ENCODE peak calls at places on chromosomes 16 and 17, in six cellular contexts. I is mammary epithelial cell, R is fibroblast of lung, T is hepatocyte, S is K562, N is GM23248. L is an unnamed sample.

GRCh38 chr17:74864866-74865395 is 5.2 kb upstream of the GRIN2C start:
- DNase-seq in T (peak), N (peak), R (peak), I (peak), S (peak), L (peak)

GRCh38 chr16:24748242-24748641 is 18.8 kb downstream of the TNRC6A start:
- DNase-seq in I (peak), N (peak), T (peak), R (peak), S (no peak), L (no peak)

GRCh38 chr17:57281887-57282653 is 25.7 kb downstream of the MSI2 start:
- DNase-seq in N (no peak), R (no peak), I (no peak), S (no peak), T (no peak), L (peak)

GRCh38 chr16:87806608-87807546 is 41.1 kb upstream of the KLHDC4 start:
- DNase-seq in T (peak), S (peak), N (peak), I (peak), R (peak), L (peak)

GRCh38 chr16:17266606-17267313 is 204.0 kb downstream of the XYLT1 start:
- DNase-seq in N (no peak), S (no peak), I (no peak), T (no peak), R (no peak), L (no peak)

GRCh38 chr16:49821156-49821555 is 34.8 kb downstream of the ZNF423 start:
- DNase-seq in N (no peak), S (no peak), R (no peak), T (no peak), I (no peak), L (no peak)

GRCh38 chr17:66474258-66474657 is 171.8 kb downstream of the PRKCA start:
- DNase-seq in N (no peak), S (no peak), I (no peak), R (no peak), T (no peak), L (no peak)

GRCh38 chr17:3710951-3711383 is 12.7 kb upstream of the HASPIN start:
- DNase-seq in N (peak), I (peak), R (peak), S (no peak), T (no peak), L (peak)

GRCh38 chr17:27545562-27546229 is 85.3 kb upstream of the LGALS9 start:
- DNase-seq in T (no peak), I (no peak), S (no peak), R (peak), N (no peak), L (no peak)

GRCh38 chr17:59292174-59292523 is 39.3 kb upstream of the YPEL2 start:
- DNase-seq in S (no peak), N (no peak), I (no peak), T (no peak), R (no peak), L (no peak)

GRCh38 chr16:23901178-23902131 is 65.7 kb downstream of the PRKCB start:
- DNase-seq in N (no peak), S (peak), I (no peak), T (no peak), R (no peak), L (peak)

GRCh38 chr17:74502866-74503265 is 28.4 kb downstream of the CD300LB start:
- DNase-seq in I (no peak), N (no peak), T (no peak), S (peak), R (peak), L (no peak)

GRCh38 chr16:56985288-56985961 is 3.9 kb upstream of the NLRC5 start:
- DNase-seq in T (peak), I (peak), N (peak), R (peak), S (no peak), L (no peak)

GRCh38 chr16:3706253-3707145 is 10.8 kb downstream of the TRAP1 start:
- DNase-seq in T (no peak), I (no peak), N (no peak), S (no peak), R (no peak), L (no peak)

GRCh38 chr16:57939872-57940224 is 31.1 kb downstream of the CNGB1 start:
- DNase-seq in S (no peak), T (no peak), R (no peak), N (no peak), I (no peak), L (no peak)

GRCh38 chr17:66915204-66915611 is 49.3 kb upstream of the CACNG4 start:
- DNase-seq in I (peak), R (no peak), N (peak), S (no peak), T (peak), L (no peak)

GRCh38 chr17:47649153-47649971 is at the start of gene KPNB1:
- DNase-seq in T (peak), N (peak), S (peak), I (peak), R (peak), L (peak)
- TF ChIP-seq EZH2 in T (no peak), N (no peak), S (no peak), I (peak), R (peak), L (peak)

GRCh38 chr16:67885545-67885944 is 860 bp downstream of the NRN1L start:
- DNase-seq in N (no peak), R (no peak), S (no peak), I (no peak), T (no peak), L (no peak)
- H3K27ac ChIP-seq in N (no peak), R (no peak), S (no peak), I (no peak), T (no peak), L (no peak)

DNA sequence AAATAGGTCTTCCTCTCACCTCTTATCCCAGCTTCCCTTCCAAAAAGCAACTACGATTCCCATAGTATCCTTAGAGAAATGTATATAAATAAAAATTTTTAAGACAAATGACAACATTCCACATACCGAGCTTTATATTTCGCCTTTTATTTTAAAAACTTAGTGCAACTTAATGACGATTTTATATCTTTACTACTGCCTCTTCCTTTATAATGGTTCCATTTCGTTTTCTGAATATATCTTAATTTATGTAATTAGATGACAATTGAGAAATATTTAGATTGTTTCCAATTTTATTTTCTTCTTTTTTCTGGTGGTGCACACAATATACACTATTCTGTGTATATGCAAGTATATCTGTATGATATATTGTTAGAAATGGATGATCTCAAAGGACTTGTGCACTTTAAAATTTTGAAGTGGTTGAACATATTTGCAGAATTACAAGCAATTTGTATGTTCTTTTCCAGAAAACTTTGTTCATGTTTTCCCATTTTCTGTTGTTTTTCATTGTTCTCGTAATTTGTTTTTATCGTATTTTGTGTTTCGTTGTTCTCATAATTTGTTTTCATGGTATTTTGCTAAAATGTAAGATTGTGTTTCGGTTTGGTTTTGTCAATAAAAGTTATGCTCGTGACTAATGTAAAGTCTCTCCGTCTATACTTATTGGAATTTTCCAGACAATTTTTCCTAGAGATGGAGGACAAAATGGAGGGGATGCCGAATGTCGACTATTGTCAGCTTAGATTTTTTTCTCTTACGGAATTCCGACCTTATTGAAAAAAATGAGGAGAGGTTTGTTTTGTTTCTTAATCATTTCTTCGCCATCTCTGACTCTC is 20.4 kb upstream of the HOXB13 start:
- DNase-seq in N (no peak), R (no peak), S (no peak), I (no peak), T (no peak), L (no peak)
- TF ChIP-seq EZH2 in N (peak), R (no peak), S (no peak), I (no peak), T (no peak), L (no peak)

DNA sequence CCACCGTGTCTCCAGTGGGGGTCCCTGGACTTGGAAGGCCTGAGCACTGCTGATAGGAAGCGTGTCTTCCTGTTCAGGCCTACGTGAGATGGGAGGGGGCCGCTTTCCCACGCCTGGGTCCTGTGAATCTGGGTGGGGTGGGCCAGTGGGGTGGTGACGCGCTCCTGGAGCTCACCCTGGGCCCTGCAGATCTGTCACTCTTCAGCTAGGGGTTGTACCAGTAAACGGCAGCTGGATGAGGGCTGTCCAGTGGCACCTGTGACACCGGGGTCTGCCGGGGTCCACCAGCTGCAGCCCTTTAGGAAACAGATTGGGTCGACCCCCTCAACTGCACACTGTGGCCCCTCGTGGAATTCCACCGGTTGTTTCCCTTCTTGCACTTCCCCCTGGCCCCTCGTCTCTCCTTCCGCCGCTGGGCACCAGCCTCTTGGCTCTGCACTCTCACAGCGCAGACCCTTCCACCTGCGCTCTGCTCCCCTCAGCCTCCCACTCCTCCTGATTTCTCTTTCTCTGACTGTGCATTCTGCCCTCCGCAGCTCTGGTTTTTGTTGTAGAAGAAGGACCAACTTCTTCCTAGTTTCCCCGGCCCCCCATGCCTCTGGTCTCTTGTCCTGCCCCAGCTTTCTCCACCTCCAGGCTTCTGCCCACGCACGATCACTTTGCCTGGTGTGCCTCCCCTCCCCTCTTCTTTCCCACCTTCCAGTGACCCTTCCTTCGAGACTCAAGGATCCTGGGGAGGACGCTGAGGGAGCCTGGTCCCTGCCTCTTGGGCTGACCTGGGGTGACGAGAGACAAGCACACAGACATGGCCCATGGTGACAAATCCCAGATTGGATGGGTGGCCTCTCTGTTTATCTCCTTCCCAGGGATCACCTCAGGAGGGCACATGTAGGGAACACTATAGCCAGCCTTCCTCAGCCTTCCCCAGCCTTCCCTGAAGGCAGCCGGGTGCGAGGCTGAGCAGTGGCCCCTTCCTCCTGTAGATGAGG is 4.8 kb downstream of the MRC2 start:
- DNase-seq in S (no peak), I (no peak), N (no peak), R (no peak), T (no peak), L (no peak)
- H3K27ac ChIP-seq in S (no peak), I (no peak), N (peak), R (peak), T (no peak), L (no peak)